ENCODE peak calls at places on chromosomes 5 and 9, in eight cellular contexts. One of them, this sample, is unnamed.

GRCh38 chr9:86809151-86809550 is 138.2 kb downstream of the GAS1 start:
- DNase-seq in OCI-LY7: no peak
- DNase-seq in kidney: no peak
- DNase-seq in effector memory CD4-positive, alpha-beta T cell: no peak
- DNase-seq in fibroblast of lung: no peak
- DNase-seq in SK-N-SH: no peak
- DNase-seq in Peyer's patch: no peak
- DNase-seq in heart left ventricle: no peak
- DNase-seq in this sample: no peak

GRCh38 chr9:133162802-133163558 is 734 bp downstream of the GBGT1 start:
- DNase-seq in OCI-LY7: no peak
- DNase-seq in kidney: peak
- DNase-seq in effector memory CD4-positive, alpha-beta T cell: no peak
- DNase-seq in fibroblast of lung: no peak
- DNase-seq in SK-N-SH: no peak
- DNase-seq in Peyer's patch: no peak
- DNase-seq in heart left ventricle: peak
- DNase-seq in this sample: no peak

GRCh38 chr9:95091574-95091970 is 225.9 kb downstream of the FANCC start:
- DNase-seq in OCI-LY7: no peak
- DNase-seq in kidney: no peak
- DNase-seq in effector memory CD4-positive, alpha-beta T cell: no peak
- DNase-seq in fibroblast of lung: peak
- DNase-seq in SK-N-SH: no peak
- DNase-seq in Peyer's patch: no peak
- DNase-seq in heart left ventricle: no peak
- DNase-seq in this sample: no peak

GRCh38 chr9:127778280-127779135 is at the start of gene SH2D3C:
- DNase-seq in OCI-LY7: peak
- DNase-seq in kidney: no peak
- DNase-seq in effector memory CD4-positive, alpha-beta T cell: no peak
- DNase-seq in fibroblast of lung: no peak
- DNase-seq in SK-N-SH: no peak
- DNase-seq in Peyer's patch: peak
- DNase-seq in heart left ventricle: peak
- DNase-seq in this sample: peak

GRCh38 chr5:65808818-65809217 is 86.8 kb downstream of the NLN start:
- DNase-seq in OCI-LY7: no peak
- DNase-seq in kidney: no peak
- DNase-seq in effector memory CD4-positive, alpha-beta T cell: no peak
- DNase-seq in fibroblast of lung: peak
- DNase-seq in SK-N-SH: no peak
- DNase-seq in Peyer's patch: no peak
- DNase-seq in heart left ventricle: no peak
- DNase-seq in this sample: no peak

GRCh38 chr5:179212870-179213269 is 132.4 kb downstream of the ADAMTS2 start:
- DNase-seq in OCI-LY7: no peak
- DNase-seq in kidney: no peak
- DNase-seq in effector memory CD4-positive, alpha-beta T cell: no peak
- DNase-seq in fibroblast of lung: no peak
- DNase-seq in SK-N-SH: peak
- DNase-seq in Peyer's patch: no peak
- DNase-seq in heart left ventricle: peak
- DNase-seq in this sample: no peak

GRCh38 chr5:137073192-137073591 is 425.9 kb downstream of the SPOCK1 start:
- DNase-seq in OCI-LY7: no peak
- DNase-seq in kidney: no peak
- DNase-seq in effector memory CD4-positive, alpha-beta T cell: no peak
- DNase-seq in fibroblast of lung: peak
- DNase-seq in SK-N-SH: no peak
- DNase-seq in Peyer's patch: no peak
- DNase-seq in heart left ventricle: no peak
- DNase-seq in this sample: no peak

GRCh38 chr9:124684140-124684539 is 87.0 kb downstream of the NR6A1 start:
- DNase-seq in OCI-LY7: no peak
- DNase-seq in kidney: no peak
- DNase-seq in effector memory CD4-positive, alpha-beta T cell: no peak
- DNase-seq in fibroblast of lung: no peak
- DNase-seq in SK-N-SH: no peak
- DNase-seq in Peyer's patch: no peak
- DNase-seq in heart left ventricle: no peak
- DNase-seq in this sample: no peak

GRCh38 chr9:12141422-12141821 is 551.8 kb upstream of the TYRP1 start:
- DNase-seq in OCI-LY7: peak
- DNase-seq in kidney: no peak
- DNase-seq in effector memory CD4-positive, alpha-beta T cell: no peak
- DNase-seq in fibroblast of lung: no peak
- DNase-seq in SK-N-SH: no peak
- DNase-seq in Peyer's patch: no peak
- DNase-seq in heart left ventricle: no peak
- DNase-seq in this sample: no peak

GRCh38 chr5:172412724-172413260 is 41.5 kb downstream of the SH3PXD2B start:
- DNase-seq in OCI-LY7: no peak
- DNase-seq in kidney: peak
- DNase-seq in effector memory CD4-positive, alpha-beta T cell: no peak
- DNase-seq in fibroblast of lung: peak
- DNase-seq in SK-N-SH: peak
- DNase-seq in Peyer's patch: peak
- DNase-seq in heart left ventricle: peak
- DNase-seq in this sample: no peak

GRCh38 chr9:83707518-83707767 is 315 bp downstream of the UBQLN1 start:
- DNase-seq in OCI-LY7: no peak
- DNase-seq in kidney: no peak
- DNase-seq in effector memory CD4-positive, alpha-beta T cell: no peak
- DNase-seq in fibroblast of lung: peak
- DNase-seq in SK-N-SH: no peak
- DNase-seq in Peyer's patch: no peak
- DNase-seq in heart left ventricle: no peak
- DNase-seq in this sample: no peak

DNA sequence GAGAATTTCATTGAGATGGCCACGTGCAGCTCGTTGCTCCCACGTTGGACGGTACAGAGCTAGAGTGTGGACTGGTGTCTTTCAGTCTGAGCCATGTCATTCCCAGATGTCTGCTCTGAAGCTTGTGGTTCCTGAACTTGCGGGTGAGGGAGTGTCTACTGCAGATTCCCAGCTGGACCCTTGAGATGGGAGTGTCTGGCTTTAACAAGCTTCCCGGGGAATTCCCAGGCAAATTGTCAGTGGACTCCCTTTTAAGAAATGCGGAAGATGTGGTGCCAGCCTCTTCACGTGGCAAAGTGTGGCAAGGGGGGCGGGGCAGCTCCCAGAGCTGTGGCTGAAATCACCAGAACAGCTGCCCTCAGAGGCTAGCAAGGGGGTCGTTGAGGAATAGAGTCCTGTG is 37.1 kb downstream of the PRRX2 start:
- DNase-seq in OCI-LY7: no peak
- DNase-seq in kidney: no peak
- DNase-seq in effector memory CD4-positive, alpha-beta T cell: no peak
- DNase-seq in fibroblast of lung: peak
- DNase-seq in SK-N-SH: no peak
- DNase-seq in Peyer's patch: no peak
- DNase-seq in heart left ventricle: no peak
- DNase-seq in this sample: no peak
- H3K27ac ChIP-seq in OCI-LY7: no peak
- H3K27ac ChIP-seq in kidney: no peak
- H3K27ac ChIP-seq in effector memory CD4-positive, alpha-beta T cell: no peak
- H3K27ac ChIP-seq in fibroblast of lung: peak
- H3K27ac ChIP-seq in SK-N-SH: no peak
- H3K27ac ChIP-seq in Peyer's patch: no peak
- H3K27ac ChIP-seq in heart left ventricle: no peak
- H3K27ac ChIP-seq in this sample: no peak

GRCh38 chr5:84227221-84227620 is 157.5 kb downstream of the EDIL3 start:
- DNase-seq in OCI-LY7: no peak
- DNase-seq in kidney: no peak
- DNase-seq in effector memory CD4-positive, alpha-beta T cell: no peak
- DNase-seq in fibroblast of lung: peak
- DNase-seq in SK-N-SH: no peak
- DNase-seq in Peyer's patch: no peak
- DNase-seq in heart left ventricle: no peak
- DNase-seq in this sample: no peak
- H3K27ac ChIP-seq in OCI-LY7: no peak
- H3K27ac ChIP-seq in kidney: no peak
- H3K27ac ChIP-seq in effector memory CD4-positive, alpha-beta T cell: no peak
- H3K27ac ChIP-seq in fibroblast of lung: no peak
- H3K27ac ChIP-seq in SK-N-SH: no peak
- H3K27ac ChIP-seq in Peyer's patch: no peak
- H3K27ac ChIP-seq in heart left ventricle: no peak
- H3K27ac ChIP-seq in this sample: no peak

GRCh38 chr5:21649969-21650368 is 1203.2 kb downstream of the CDH12 start:
- DNase-seq in OCI-LY7: no peak
- DNase-seq in kidney: no peak
- DNase-seq in effector memory CD4-positive, alpha-beta T cell: no peak
- DNase-seq in fibroblast of lung: peak
- DNase-seq in SK-N-SH: no peak
- DNase-seq in Peyer's patch: no peak
- DNase-seq in heart left ventricle: no peak
- DNase-seq in this sample: no peak
- H3K27ac ChIP-seq in OCI-LY7: no peak
- H3K27ac ChIP-seq in kidney: no peak
- H3K27ac ChIP-seq in effector memory CD4-positive, alpha-beta T cell: no peak
- H3K27ac ChIP-seq in fibroblast of lung: no peak
- H3K27ac ChIP-seq in SK-N-SH: no peak
- H3K27ac ChIP-seq in Peyer's patch: no peak
- H3K27ac ChIP-seq in heart left ventricle: no peak
- H3K27ac ChIP-seq in this sample: no peak

GRCh38 chr5:1551913-1552312 is 28.2 kb upstream of the LPCAT1 start:
- DNase-seq in OCI-LY7: no peak
- DNase-seq in kidney: peak
- DNase-seq in effector memory CD4-positive, alpha-beta T cell: no peak
- DNase-seq in fibroblast of lung: peak
- DNase-seq in SK-N-SH: no peak
- DNase-seq in Peyer's patch: no peak
- DNase-seq in heart left ventricle: no peak
- DNase-seq in this sample: no peak
- H3K27ac ChIP-seq in OCI-LY7: no peak
- H3K27ac ChIP-seq in kidney: no peak
- H3K27ac ChIP-seq in effector memory CD4-positive, alpha-beta T cell: no peak
- H3K27ac ChIP-seq in fibroblast of lung: no peak
- H3K27ac ChIP-seq in SK-N-SH: no peak
- H3K27ac ChIP-seq in Peyer's patch: no peak
- H3K27ac ChIP-seq in heart left ventricle: no peak
- H3K27ac ChIP-seq in this sample: no peak